ENCODE peak calls at places on chromosomes 11 and 22, in five cellular contexts. One of them, this sample, is unnamed.

GRCh38 chr11:119626910-119627305 is 102.1 kb downstream of the NECTIN1 start:
- DNase-seq in AG20443: no peak
- DNase-seq in stimulated activated CD4-positive, alpha-beta T cell treated with anti-CD3 and anti-CD28 coated beads, Interleukin-1b, Interleukin-23, amount 100 ng/mL, for 48 hours: no peak
- DNase-seq in stimulated activated CD8-positive, alpha-beta memory T cell treated with anti-CD3 and anti-CD28 coated beads, Interleukin-2, amount 100 ng/mL, for 1 hour: no peak
- DNase-seq in GM04504: no peak
- DNase-seq in this sample: no peak

GRCh38 chr11:11356842-11357241 is 3.8 kb upstream of the CSNK2A3 start:
- DNase-seq in stimulated activated CD8-positive, alpha-beta memory T cell treated with anti-CD3 and anti-CD28 coated beads, Interleukin-2, amount 100 ng/mL, for 1 hour: no peak
- DNase-seq in GM04504: no peak
- DNase-seq in AG20443: no peak
- DNase-seq in stimulated activated CD4-positive, alpha-beta T cell treated with anti-CD3 and anti-CD28 coated beads, Interleukin-1b, Interleukin-23, amount 100 ng/mL, for 48 hours: no peak
- DNase-seq in this sample: no peak

GRCh38 chr11:33040127-33040861 is 922 bp downstream of the TCP11L1 start:
- DNase-seq in GM04504: no peak
- DNase-seq in stimulated activated CD4-positive, alpha-beta T cell treated with anti-CD3 and anti-CD28 coated beads, Interleukin-1b, Interleukin-23, amount 100 ng/mL, for 48 hours: peak
- DNase-seq in AG20443: no peak
- DNase-seq in stimulated activated CD8-positive, alpha-beta memory T cell treated with anti-CD3 and anti-CD28 coated beads, Interleukin-2, amount 100 ng/mL, for 1 hour: no peak
- DNase-seq in this sample: peak

GRCh38 chr11:8102296-8102915 is 21.4 kb downstream of the TUB start:
- DNase-seq in GM04504: no peak
- DNase-seq in stimulated activated CD4-positive, alpha-beta T cell treated with anti-CD3 and anti-CD28 coated beads, Interleukin-1b, Interleukin-23, amount 100 ng/mL, for 48 hours: no peak
- DNase-seq in stimulated activated CD8-positive, alpha-beta memory T cell treated with anti-CD3 and anti-CD28 coated beads, Interleukin-2, amount 100 ng/mL, for 1 hour: no peak
- DNase-seq in AG20443: no peak
- DNase-seq in this sample: no peak

GRCh38 chr11:30203850-30204249 is 27.0 kb upstream of the FSHB start:
- DNase-seq in GM04504: no peak
- DNase-seq in AG20443: no peak
- DNase-seq in stimulated activated CD8-positive, alpha-beta memory T cell treated with anti-CD3 and anti-CD28 coated beads, Interleukin-2, amount 100 ng/mL, for 1 hour: no peak
- DNase-seq in stimulated activated CD4-positive, alpha-beta T cell treated with anti-CD3 and anti-CD28 coated beads, Interleukin-1b, Interleukin-23, amount 100 ng/mL, for 48 hours: no peak
- DNase-seq in this sample: no peak

GRCh38 chr11:22069844-22070243 is 123.0 kb upstream of the ANO5 start:
- DNase-seq in stimulated activated CD4-positive, alpha-beta T cell treated with anti-CD3 and anti-CD28 coated beads, Interleukin-1b, Interleukin-23, amount 100 ng/mL, for 48 hours: no peak
- DNase-seq in AG20443: no peak
- DNase-seq in stimulated activated CD8-positive, alpha-beta memory T cell treated with anti-CD3 and anti-CD28 coated beads, Interleukin-2, amount 100 ng/mL, for 1 hour: no peak
- DNase-seq in GM04504: no peak
- DNase-seq in this sample: no peak

GRCh38 chr11:112173152-112173551 is 2.2 kb upstream of the BCO2 start:
- DNase-seq in stimulated activated CD8-positive, alpha-beta memory T cell treated with anti-CD3 and anti-CD28 coated beads, Interleukin-2, amount 100 ng/mL, for 1 hour: no peak
- DNase-seq in GM04504: no peak
- DNase-seq in AG20443: no peak
- DNase-seq in stimulated activated CD4-positive, alpha-beta T cell treated with anti-CD3 and anti-CD28 coated beads, Interleukin-1b, Interleukin-23, amount 100 ng/mL, for 48 hours: no peak
- DNase-seq in this sample: no peak

GRCh38 chr11:58268142-58268541 is at the start of gene OR10W1:
- DNase-seq in GM04504: no peak
- DNase-seq in stimulated activated CD4-positive, alpha-beta T cell treated with anti-CD3 and anti-CD28 coated beads, Interleukin-1b, Interleukin-23, amount 100 ng/mL, for 48 hours: no peak
- DNase-seq in stimulated activated CD8-positive, alpha-beta memory T cell treated with anti-CD3 and anti-CD28 coated beads, Interleukin-2, amount 100 ng/mL, for 1 hour: no peak
- DNase-seq in AG20443: no peak
- DNase-seq in this sample: no peak

GRCh38 chr11:61146413-61146812 is 14.8 kb downstream of the VPS37C start:
- DNase-seq in stimulated activated CD8-positive, alpha-beta memory T cell treated with anti-CD3 and anti-CD28 coated beads, Interleukin-2, amount 100 ng/mL, for 1 hour: no peak
- DNase-seq in GM04504: no peak
- DNase-seq in stimulated activated CD4-positive, alpha-beta T cell treated with anti-CD3 and anti-CD28 coated beads, Interleukin-1b, Interleukin-23, amount 100 ng/mL, for 48 hours: no peak
- DNase-seq in AG20443: no peak
- DNase-seq in this sample: no peak

GRCh38 chr11:45146072-45147016 is at the start of gene PRDM11:
- DNase-seq in GM04504: peak
- DNase-seq in stimulated activated CD4-positive, alpha-beta T cell treated with anti-CD3 and anti-CD28 coated beads, Interleukin-1b, Interleukin-23, amount 100 ng/mL, for 48 hours: no peak
- DNase-seq in AG20443: peak
- DNase-seq in stimulated activated CD8-positive, alpha-beta memory T cell treated with anti-CD3 and anti-CD28 coated beads, Interleukin-2, amount 100 ng/mL, for 1 hour: peak
- DNase-seq in this sample: peak

GRCh38 chr22:17370036-17370765 is 941 bp downstream of the CECR2 start:
- DNase-seq in stimulated activated CD8-positive, alpha-beta memory T cell treated with anti-CD3 and anti-CD28 coated beads, Interleukin-2, amount 100 ng/mL, for 1 hour: no peak
- DNase-seq in GM04504: no peak
- DNase-seq in AG20443: no peak
- DNase-seq in stimulated activated CD4-positive, alpha-beta T cell treated with anti-CD3 and anti-CD28 coated beads, Interleukin-1b, Interleukin-23, amount 100 ng/mL, for 48 hours: no peak
- DNase-seq in this sample: no peak

GRCh38 chr22:35111244-35111643 is 45.3 kb downstream of the ISX start:
- DNase-seq in stimulated activated CD8-positive, alpha-beta memory T cell treated with anti-CD3 and anti-CD28 coated beads, Interleukin-2, amount 100 ng/mL, for 1 hour: no peak
- DNase-seq in AG20443: no peak
- DNase-seq in stimulated activated CD4-positive, alpha-beta T cell treated with anti-CD3 and anti-CD28 coated beads, Interleukin-1b, Interleukin-23, amount 100 ng/mL, for 48 hours: no peak
- DNase-seq in GM04504: no peak
- DNase-seq in this sample: no peak

GRCh38 chr11:124769804-124770774 is 8.0 kb upstream of the ESAM start:
- DNase-seq in stimulated activated CD4-positive, alpha-beta T cell treated with anti-CD3 and anti-CD28 coated beads, Interleukin-1b, Interleukin-23, amount 100 ng/mL, for 48 hours: no peak
- DNase-seq in GM04504: no peak
- DNase-seq in AG20443: no peak
- DNase-seq in stimulated activated CD8-positive, alpha-beta memory T cell treated with anti-CD3 and anti-CD28 coated beads, Interleukin-2, amount 100 ng/mL, for 1 hour: no peak
- DNase-seq in this sample: no peak

GRCh38 chr22:49155809-49156580 is 671.7 kb downstream of the BRD1 start:
- DNase-seq in GM04504: no peak
- DNase-seq in stimulated activated CD8-positive, alpha-beta memory T cell treated with anti-CD3 and anti-CD28 coated beads, Interleukin-2, amount 100 ng/mL, for 1 hour: no peak
- DNase-seq in AG20443: no peak
- DNase-seq in stimulated activated CD4-positive, alpha-beta T cell treated with anti-CD3 and anti-CD28 coated beads, Interleukin-1b, Interleukin-23, amount 100 ng/mL, for 48 hours: no peak
- DNase-seq in this sample: no peak

GRCh38 chr22:33841281-33842005 is 78.8 kb downstream of the LARGE1 start:
- DNase-seq in stimulated activated CD4-positive, alpha-beta T cell treated with anti-CD3 and anti-CD28 coated beads, Interleukin-1b, Interleukin-23, amount 100 ng/mL, for 48 hours: no peak
- DNase-seq in stimulated activated CD8-positive, alpha-beta memory T cell treated with anti-CD3 and anti-CD28 coated beads, Interleukin-2, amount 100 ng/mL, for 1 hour: no peak
- DNase-seq in GM04504: peak
- DNase-seq in AG20443: peak
- DNase-seq in this sample: no peak

GRCh38 chr11:44711113-44711512 is 15.6 kb upstream of the TSPAN18 start:
- DNase-seq in stimulated activated CD4-positive, alpha-beta T cell treated with anti-CD3 and anti-CD28 coated beads, Interleukin-1b, Interleukin-23, amount 100 ng/mL, for 48 hours: no peak
- DNase-seq in GM04504: no peak
- DNase-seq in AG20443: no peak
- DNase-seq in stimulated activated CD8-positive, alpha-beta memory T cell treated with anti-CD3 and anti-CD28 coated beads, Interleukin-2, amount 100 ng/mL, for 1 hour: no peak
- DNase-seq in this sample: no peak

GRCh38 chr22:35477911-35478582 is 62.6 kb upstream of the RASD2 start:
- DNase-seq in AG20443: peak
- DNase-seq in stimulated activated CD4-positive, alpha-beta T cell treated with anti-CD3 and anti-CD28 coated beads, Interleukin-1b, Interleukin-23, amount 100 ng/mL, for 48 hours: no peak
- DNase-seq in GM04504: peak
- DNase-seq in stimulated activated CD8-positive, alpha-beta memory T cell treated with anti-CD3 and anti-CD28 coated beads, Interleukin-2, amount 100 ng/mL, for 1 hour: no peak
- DNase-seq in this sample: no peak

GRCh38 chr11:108654994-108655631 is 9.8 kb upstream of the DDX10 start:
- DNase-seq in stimulated activated CD8-positive, alpha-beta memory T cell treated with anti-CD3 and anti-CD28 coated beads, Interleukin-2, amount 100 ng/mL, for 1 hour: no peak
- DNase-seq in stimulated activated CD4-positive, alpha-beta T cell treated with anti-CD3 and anti-CD28 coated beads, Interleukin-1b, Interleukin-23, amount 100 ng/mL, for 48 hours: no peak
- DNase-seq in GM04504: no peak
- DNase-seq in AG20443: peak
- DNase-seq in this sample: peak

GRCh38 chr11:118290923-118291322 is 13.6 kb upstream of the CD3E start:
- DNase-seq in stimulated activated CD4-positive, alpha-beta T cell treated with anti-CD3 and anti-CD28 coated beads, Interleukin-1b, Interleukin-23, amount 100 ng/mL, for 48 hours: peak
- DNase-seq in GM04504: no peak
- DNase-seq in stimulated activated CD8-positive, alpha-beta memory T cell treated with anti-CD3 and anti-CD28 coated beads, Interleukin-2, amount 100 ng/mL, for 1 hour: no peak
- DNase-seq in AG20443: no peak
- DNase-seq in this sample: peak

GRCh38 chr11:64717268-64717578 is 5.8 kb downstream of the NRXN2 start:
- DNase-seq in AG20443: no peak
- DNase-seq in stimulated activated CD8-positive, alpha-beta memory T cell treated with anti-CD3 and anti-CD28 coated beads, Interleukin-2, amount 100 ng/mL, for 1 hour: no peak
- DNase-seq in stimulated activated CD4-positive, alpha-beta T cell treated with anti-CD3 and anti-CD28 coated beads, Interleukin-1b, Interleukin-23, amount 100 ng/mL, for 48 hours: no peak
- DNase-seq in GM04504: no peak
- DNase-seq in this sample: no peak

GRCh38 chr22:27895600-27895999 is 23.5 kb downstream of the PITPNB start:
- DNase-seq in GM04504: no peak
- DNase-seq in stimulated activated CD8-positive, alpha-beta memory T cell treated with anti-CD3 and anti-CD28 coated beads, Interleukin-2, amount 100 ng/mL, for 1 hour: no peak
- DNase-seq in AG20443: no peak
- DNase-seq in stimulated activated CD4-positive, alpha-beta T cell treated with anti-CD3 and anti-CD28 coated beads, Interleukin-1b, Interleukin-23, amount 100 ng/mL, for 48 hours: no peak
- DNase-seq in this sample: no peak

GRCh38 chr22:20978419-20978818 is 3.7 kb upstream of the LZTR1 start:
- DNase-seq in GM04504: no peak
- DNase-seq in AG20443: no peak
- DNase-seq in stimulated activated CD4-positive, alpha-beta T cell treated with anti-CD3 and anti-CD28 coated beads, Interleukin-1b, Interleukin-23, amount 100 ng/mL, for 48 hours: no peak
- DNase-seq in stimulated activated CD8-positive, alpha-beta memory T cell treated with anti-CD3 and anti-CD28 coated beads, Interleukin-2, amount 100 ng/mL, for 1 hour: no peak
- DNase-seq in this sample: no peak

GRCh38 chr11:74534216-74534615 is 40.7 kb upstream of the LIPT2 start:
- DNase-seq in stimulated activated CD8-positive, alpha-beta memory T cell treated with anti-CD3 and anti-CD28 coated beads, Interleukin-2, amount 100 ng/mL, for 1 hour: no peak
- DNase-seq in stimulated activated CD4-positive, alpha-beta T cell treated with anti-CD3 and anti-CD28 coated beads, Interleukin-1b, Interleukin-23, amount 100 ng/mL, for 48 hours: no peak
- DNase-seq in AG20443: no peak
- DNase-seq in GM04504: no peak
- DNase-seq in this sample: no peak

GRCh38 chr11:114296190-114296978 is at the start of gene NNMT:
- DNase-seq in GM04504: peak
- DNase-seq in stimulated activated CD8-positive, alpha-beta memory T cell treated with anti-CD3 and anti-CD28 coated beads, Interleukin-2, amount 100 ng/mL, for 1 hour: no peak
- DNase-seq in AG20443: peak
- DNase-seq in stimulated activated CD4-positive, alpha-beta T cell treated with anti-CD3 and anti-CD28 coated beads, Interleukin-1b, Interleukin-23, amount 100 ng/mL, for 48 hours: no peak
- DNase-seq in this sample: no peak

GRCh38 chr22:38873469-38874411 is 1.7 kb upstream of the CBX6 start:
- DNase-seq in AG20443: no peak
- DNase-seq in stimulated activated CD8-positive, alpha-beta memory T cell treated with anti-CD3 and anti-CD28 coated beads, Interleukin-2, amount 100 ng/mL, for 1 hour: peak
- DNase-seq in stimulated activated CD4-positive, alpha-beta T cell treated with anti-CD3 and anti-CD28 coated beads, Interleukin-1b, Interleukin-23, amount 100 ng/mL, for 48 hours: peak
- DNase-seq in GM04504: no peak
- DNase-seq in this sample: peak

GRCh38 chr22:29146101-29146560 is 59.6 kb upstream of the EMID1 start:
- DNase-seq in stimulated activated CD4-positive, alpha-beta T cell treated with anti-CD3 and anti-CD28 coated beads, Interleukin-1b, Interleukin-23, amount 100 ng/mL, for 48 hours: no peak
- DNase-seq in stimulated activated CD8-positive, alpha-beta memory T cell treated with anti-CD3 and anti-CD28 coated beads, Interleukin-2, amount 100 ng/mL, for 1 hour: no peak
- DNase-seq in GM04504: no peak
- DNase-seq in AG20443: no peak
- DNase-seq in this sample: no peak

GRCh38 chr22:50437511-50438304 is 37.1 kb downstream of the SBF1 start:
- DNase-seq in GM04504: no peak
- DNase-seq in AG20443: no peak
- DNase-seq in stimulated activated CD8-positive, alpha-beta memory T cell treated with anti-CD3 and anti-CD28 coated beads, Interleukin-2, amount 100 ng/mL, for 1 hour: no peak
- DNase-seq in stimulated activated CD4-positive, alpha-beta T cell treated with anti-CD3 and anti-CD28 coated beads, Interleukin-1b, Interleukin-23, amount 100 ng/mL, for 48 hours: no peak
- DNase-seq in this sample: no peak

GRCh38 chr11:75103380-75104026 is 6.8 kb upstream of the OR2AT4 start:
- DNase-seq in stimulated activated CD8-positive, alpha-beta memory T cell treated with anti-CD3 and anti-CD28 coated beads, Interleukin-2, amount 100 ng/mL, for 1 hour: no peak
- DNase-seq in stimulated activated CD4-positive, alpha-beta T cell treated with anti-CD3 and anti-CD28 coated beads, Interleukin-1b, Interleukin-23, amount 100 ng/mL, for 48 hours: no peak
- DNase-seq in GM04504: peak
- DNase-seq in AG20443: peak
- DNase-seq in this sample: no peak

GRCh38 chr11:4125141-4125540 is 30.5 kb downstream of the RRM1 start:
- DNase-seq in stimulated activated CD4-positive, alpha-beta T cell treated with anti-CD3 and anti-CD28 coated beads, Interleukin-1b, Interleukin-23, amount 100 ng/mL, for 48 hours: no peak
- DNase-seq in AG20443: no peak
- DNase-seq in GM04504: no peak
- DNase-seq in stimulated activated CD8-positive, alpha-beta memory T cell treated with anti-CD3 and anti-CD28 coated beads, Interleukin-2, amount 100 ng/mL, for 1 hour: no peak
- DNase-seq in this sample: no peak

GRCh38 chr22:19287889-19288288 is 3.6 kb downstream of the CLTCL1 start:
- DNase-seq in AG20443: peak
- DNase-seq in stimulated activated CD8-positive, alpha-beta memory T cell treated with anti-CD3 and anti-CD28 coated beads, Interleukin-2, amount 100 ng/mL, for 1 hour: no peak
- DNase-seq in GM04504: peak
- DNase-seq in stimulated activated CD4-positive, alpha-beta T cell treated with anti-CD3 and anti-CD28 coated beads, Interleukin-1b, Interleukin-23, amount 100 ng/mL, for 48 hours: no peak
- DNase-seq in this sample: no peak